ENCODE peak calls at places on chromosomes 5 and 9, in six cellular contexts. B is endothelial cell; W is stimulated activated CD8-positive, alpha-beta memory T cell treated with anti-CD3 and anti-CD28 coated beads, Interleukin-7, amount 100 ng/mL, for 24 hours; C is heart left ventricle; I is omental fat pad; Y is foreskin melanocyte. A is an unnamed sample.

GRCh38 chr9:104881991-104882555 is 45.9 kb downstream of the ABCA1 start:
- DNase-seq in B (no peak), W (no peak), C (no peak), I (no peak), Y (no peak), A (no peak)

GRCh38 chr5:35202319-35203111 is 27.8 kb downstream of the PRLR start:
- DNase-seq in B (peak), W (no peak), C (peak), I (peak), Y (peak), A (peak)

GRCh38 chr5:154368041-154368800 is 77.6 kb upstream of the SAP30L start:
- DNase-seq in B (peak), W (no peak), C (peak), I (no peak), Y (peak), A (no peak)

GRCh38 chr5:87048156-87048555 is 219.5 kb upstream of the RASA1 start:
- DNase-seq in B (no peak), W (no peak), C (no peak), I (no peak), Y (no peak), A (no peak)

GRCh38 chr9:34684145-34684544 is 6.9 kb downstream of the CCL19 start:
- DNase-seq in B (no peak), W (no peak), C (no peak), I (no peak), Y (no peak), A (no peak)

GRCh38 chr5:76716456-76717157 is 681 bp downstream of the F2R start:
- DNase-seq in B (peak), W (no peak), C (peak), I (no peak), Y (no peak), A (peak)

GRCh38 chr5:79636981-79637733 is 24.9 kb downstream of the TENT2 start:
- DNase-seq in B (no peak), W (no peak), C (no peak), I (no peak), Y (no peak), A (no peak)

GRCh38 chr5:181170996-181171395 is 23.6 kb downstream of the OR2V2 start:
- DNase-seq in B (no peak), W (no peak), C (no peak), I (no peak), Y (no peak), A (no peak)

GRCh38 chr9:22158275-22158674 is 149.2 kb upstream of the CDKN2B start:
- DNase-seq in B (no peak), W (no peak), C (no peak), I (no peak), Y (no peak), A (no peak)

GRCh38 chr9:94144394-94144793 is 60.1 kb downstream of the PTPDC1 start:
- DNase-seq in B (no peak), W (no peak), C (no peak), I (no peak), Y (no peak), A (no peak)

GRCh38 chr9:89759563-89759962 is 154.8 kb downstream of the GADD45G start:
- DNase-seq in B (no peak), W (no peak), C (no peak), I (no peak), Y (no peak), A (no peak)

GRCh38 chr5:5198111-5198510 is 58.0 kb downstream of the ADAMTS16 start:
- DNase-seq in B (no peak), W (no peak), C (no peak), I (no peak), Y (no peak), A (no peak)

GRCh38 chr5:154384480-154385235 is 61.1 kb upstream of the SAP30L start:
- DNase-seq in B (no peak), W (no peak), C (no peak), I (no peak), Y (no peak), A (no peak)

GRCh38 chr5:77356740-77357139 is 135.4 kb downstream of the WDR41 start:
- DNase-seq in B (no peak), W (no peak), C (no peak), I (no peak), Y (no peak), A (no peak)

GRCh38 chr5:126917918-126918623 is 112.3 kb downstream of the MARCHF3 start:
- DNase-seq in B (no peak), W (no peak), C (no peak), I (no peak), Y (no peak), A (no peak)

GRCh38 chr9:17742065-17742464 is 163.2 kb downstream of the SH3GL2 start:
- DNase-seq in B (no peak), W (no peak), C (no peak), I (no peak), Y (peak), A (no peak)

GRCh38 chr5:42858709-42859108 is 47.0 kb upstream of the SELENOP start:
- DNase-seq in B (peak), W (no peak), C (no peak), I (no peak), Y (no peak), A (no peak)

A was measured in KBM-7.